ENCODE peak calls at places on chromosomes 11 and 22, in seven cellular contexts. U is RPMI7951; S is activated CD4-positive, alpha-beta T cell treated with anti-CD3 and anti-CD28 coated beads, Interleukin-2, amount 50 U/mL, for 4 hours; J is HCT116; Z is retina; N is stimulated activated naive B cell treated with anti-CD40 and anti-IgM and Interleukin-4, amounts not matched to agents 10 μg/mL and 1 μg/mL and 100 μg/mL, for 72 hours; L is H1. D is an unnamed sample.
A peak's percentile ranks its signal among the peaks of the same experiment; 100 is the strongest.

GRCh38 chr11:128621491-128622136 is 34.3 kb upstream of the ETS1 start:
- DNase-seq in J (no peak), S (no peak), L (no peak), N (no peak), U (peak; percentile 80), Z (no peak), D (no peak)

GRCh38 chr11:69949327-69949726 is 128.8 kb upstream of the ANO1 start:
- DNase-seq in S (no peak), U (peak; percentile 98), Z (peak; percentile 38), J (peak; percentile 97), N (no peak), L (no peak), D (no peak)

GRCh38 chr11:2883717-2884423 is 1.7 kb downstream of the CDKN1C start:
- DNase-seq in U (no peak), L (no peak), Z (peak; percentile 86), S (no peak), J (no peak), N (no peak), D (peak; percentile 50)

GRCh38 chr11:36333897-36334296 is 37.8 kb downstream of the PRR5L start:
- DNase-seq in Z (no peak), J (peak; percentile 44), N (no peak), L (no peak), S (no peak), U (peak; percentile 75), D (no peak)

GRCh38 chr22:20420157-20420842 is 17.3 kb downstream of the SCARF2 start:
- DNase-seq in S (no peak), Z (no peak), L (no peak), U (no peak), N (no peak), J (no peak), D (no peak)

GRCh38 chr22:19636696-19637355 is 77.5 kb upstream of the SEPTIN5 start:
- DNase-seq in Z (no peak), S (no peak), L (no peak), N (no peak), J (no peak), U (no peak), D (no peak)

GRCh38 chr22:26547426-26547825 is 35.2 kb upstream of the TFIP11 start:
- DNase-seq in S (no peak), N (no peak), U (no peak), Z (no peak), L (no peak), J (no peak), D (no peak)

GRCh38 chr11:10429526-10429925 is 25.5 kb upstream of the AMPD3 start:
- DNase-seq in U (no peak), N (no peak), L (no peak), S (no peak), Z (no peak), J (no peak), D (peak; percentile 32)

GRCh38 chr11:99117603-99118002 is 96.9 kb downstream of the CNTN5 start:
- DNase-seq in L (no peak), J (no peak), S (no peak), U (no peak), Z (no peak), N (no peak), D (no peak)

GRCh38 chr11:64763804-64764611 is 4.2 kb upstream of the PYGM start:
- DNase-seq in N (no peak), Z (peak; percentile 24), U (no peak), L (no peak), S (no peak), J (no peak), D (no peak)

GRCh38 chr11:20277014-20277413 is 86.5 kb upstream of the HTATIP2 start:
- DNase-seq in N (no peak), U (no peak), J (no peak), S (no peak), Z (no peak), L (no peak), D (no peak)

GRCh38 chr11:107549253-107549953 is 16.1 kb downstream of the ALKBH8 start:
- DNase-seq in S (peak; percentile 12), L (no peak), U (peak; percentile 48), N (no peak), J (no peak), Z (peak; percentile 12), D (no peak)

GRCh38 chr22:49236541-49237075 is 591.1 kb downstream of the BRD1 start:
- DNase-seq in S (no peak), L (no peak), N (no peak), J (no peak), U (no peak), Z (no peak), D (no peak)

GRCh38 chr22:48923165-48923875 is 904.4 kb downstream of the BRD1 start:
- DNase-seq in J (no peak), S (no peak), L (no peak), N (no peak), Z (no peak), U (no peak), D (no peak)

GRCh38 chr11:78406568-78407196 is 10.9 kb downstream of the GAB2 start:
- DNase-seq in J (no peak), N (no peak), Z (no peak), U (no peak), S (no peak), L (no peak), D (no peak)

GRCh38 chr22:39098576-39098975 is 1.5 kb downstream of the APOBEC3H start:
- DNase-seq in S (no peak), N (no peak), Z (no peak), L (no peak), U (no peak), J (no peak), D (no peak)

GRCh38 chr11:3109921-3110706 is 52.9 kb upstream of the CARS1 start:
- DNase-seq in J (peak; percentile 37), U (no peak), N (no peak), Z (no peak), L (peak; percentile 43), S (no peak), D (peak; percentile 37)

D was measured in glutamatergic neuron.